ENCODE peak calls at places on chromosome 19, in ten cellular contexts. Q, Y, L, F, V, I, J, T, G and P are unnamed samples.

GRCh38 chr19:32287086-32287485 is 58.3 kb upstream of the ZNF507 start:
- DNase-seq in Q (no peak), Y (no peak), L (no peak), F (no peak), V (no peak), I (peak; percentile 13), J (no peak), T (no peak), G (no peak), P (peak; percentile 58)

GRCh38 chr19:47109541-47110375 is 3.8 kb downstream of the ZC3H4 start:
- DNase-seq in Q (no peak), Y (peak; percentile 57), L (peak; percentile 52), F (no peak), V (peak; percentile 14), I (peak; percentile 56), J (peak; percentile 60), T (no peak), G (no peak), P (peak; percentile 76)

GRCh38 chr19:33627526-33627925 is 5.8 kb downstream of the CHST8 start:
- DNase-seq in Q (no peak), Y (no peak), L (no peak), F (no peak), V (no peak), I (no peak), J (no peak), T (no peak), G (no peak), P (no peak)

GRCh38 chr19:37803250-37803854 is 24.0 kb upstream of the ZNF573 start:
- DNase-seq in Q (no peak), Y (no peak), L (no peak), F (no peak), V (no peak), I (no peak), J (no peak), T (no peak), G (no peak), P (no peak)

GRCh38 chr19:5262721-5263120 is 77.9 kb downstream of the PTPRS start:
- DNase-seq in Q (no peak), Y (no peak), L (no peak), F (no peak), V (no peak), I (no peak), J (no peak), T (no peak), G (no peak), P (no peak)

GRCh38 chr19:6065685-6066365 is 44.5 kb downstream of the RFX2 start:
- DNase-seq in Q (no peak), Y (peak; percentile 72), L (peak; percentile 71), F (peak; percentile 40), V (peak; percentile 76), I (no peak), J (peak; percentile 85), T (no peak), G (no peak), P (no peak)

GRCh38 chr19:18278521-18279265 is 2.7 kb downstream of the JUND start:
- DNase-seq in Q (no peak), Y (no peak), L (peak; percentile 43), F (no peak), V (no peak), I (peak; percentile 41), J (peak; percentile 50), T (no peak), G (no peak), P (peak; percentile 60)

GRCh38 chr19:54190942-54191670 is at the start of gene TSEN34:
- DNase-seq in Q (peak; percentile 91), Y (peak; percentile 97), L (peak; percentile 88), F (peak; percentile 93), V (peak; percentile 92), I (peak; percentile 93), J (peak; percentile 90), T (peak; percentile 59), G (peak; percentile 90), P (peak; percentile 97)

GRCh38 chr19:19040417-19040816 is 7.0 kb downstream of the ARMC6 start:
- DNase-seq in Q (no peak), Y (peak; percentile 69), L (no peak), F (no peak), V (peak; percentile 63), I (no peak), J (peak; percentile 80), T (no peak), G (no peak), P (no peak)

GRCh38 chr19:897442-898039 is 4.3 kb downstream of the RNU6-9 start:
- DNase-seq in Q (no peak), Y (no peak), L (peak; percentile 79), F (no peak), V (no peak), I (no peak), J (no peak), T (no peak), G (peak; percentile 65), P (no peak)

GRCh38 chr19:38701455-38702063 is 42.7 kb downstream of the CAPN12 start:
- DNase-seq in Q (no peak), Y (peak; percentile 81), L (no peak), F (no peak), V (no peak), I (no peak), J (peak; percentile 54), T (no peak), G (no peak), P (no peak)

GRCh38 chr19:19120308-19121156 is 17.7 kb downstream of the TMEM161A start:
- DNase-seq in Q (no peak), Y (peak; percentile 72), L (peak; percentile 99), F (no peak), V (no peak), I (peak; percentile 70), J (peak; percentile 10), T (no peak), G (peak; percentile 81), P (peak; percentile 85)

GRCh38 chr19:49889038-49889686 is 7.5 kb downstream of the IL4I1 start:
- DNase-seq in Q (no peak), Y (no peak), L (no peak), F (no peak), V (no peak), I (no peak), J (no peak), T (no peak), G (no peak), P (no peak)

GRCh38 chr19:12649941-12650340 is 16.6 kb downstream of the MAN2B1 start:
- DNase-seq in Q (no peak), Y (no peak), L (no peak), F (no peak), V (no peak), I (no peak), J (no peak), T (no peak), G (peak; percentile 12), P (no peak)

GRCh38 chr19:10546817-10547216 is 3.1 kb downstream of the ATG4D start:
- DNase-seq in Q (no peak), Y (no peak), L (no peak), F (no peak), V (no peak), I (no peak), J (no peak), T (no peak), G (no peak), P (no peak)
- H3K9me2 ChIP-seq in Q (no peaks in the 10 kb centered on the region), Y (no peaks in the 10 kb centered on the region), L (no peaks in the 10 kb centered on the region), F (no peaks in the 10 kb centered on the region), V (no peaks in the 10 kb centered on the region), I (no peaks in the 10 kb centered on the region), J (no peaks in the 10 kb centered on the region), T (no peaks in the 10 kb centered on the region), G (no peaks in the 10 kb centered on the region), P (no peaks in the 10 kb centered on the region)

GRCh38 chr19:41860419-41861097 is 503 bp downstream of the RPS19 start:
- DNase-seq in Q (peak; percentile 33), Y (no peak), L (no peak), F (no peak), V (no peak), I (peak; percentile 46), J (peak; percentile 56), T (no peak), G (peak; percentile 14), P (peak; percentile 61)
- H3K36me3 ChIP-seq in Q (peaks cover 12% of the 10 kb centered on the region), Y (no peaks in the 10 kb centered on the region), L (peaks cover 48% of the 10 kb centered on the region), F (peaks cover 47% of the 10 kb centered on the region), V (peaks cover 48% of the 10 kb centered on the region), I (peaks cover 53% of the 10 kb centered on the region), J (peaks cover 45% of the 10 kb centered on the region), T (peaks cover 46% of the 10 kb centered on the region), G (peaks cover 50% of the 10 kb centered on the region), P (peaks cover 47% of the 10 kb centered on the region)

DNA sequence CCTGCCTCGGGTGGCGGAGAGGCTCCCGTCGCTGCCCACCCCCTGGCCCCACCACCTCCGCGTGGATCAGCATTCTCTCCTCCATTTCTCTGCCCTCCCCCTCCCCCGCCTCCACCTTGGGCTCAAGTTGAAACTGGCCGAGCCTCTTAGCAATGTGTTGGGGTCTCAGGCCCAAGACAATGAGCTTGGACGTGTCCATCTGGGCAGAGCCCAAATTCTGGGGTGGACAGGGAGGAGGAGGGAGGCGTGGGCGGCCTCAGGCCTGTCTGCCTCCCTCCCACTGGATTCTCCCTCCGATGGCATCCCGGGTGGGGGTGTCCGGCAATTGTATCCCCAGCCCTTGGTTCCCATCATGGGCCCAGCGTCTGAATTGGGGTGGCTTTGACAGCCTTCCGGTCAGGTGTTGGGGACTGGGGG is 1.2 kb downstream of the CELF5 start:
- DNase-seq in Q (no peak), Y (no peak), L (peak; percentile 48), F (no peak), V (no peak), I (no peak), J (no peak), T (no peak), G (peak; percentile 56), P (no peak)
- H3K4me2 ChIP-seq in Q (no peak overlapping the region), Y (no peak overlapping the region), L (peak overlapping the region; percentile 77), F (no peak overlapping the region), V (no peak overlapping the region), I (no peak overlapping the region), J (no peak overlapping the region), T (no peak overlapping the region), G (no peak overlapping the region), P (no peak overlapping the region)

GRCh38 chr19:41399525-41399924 is 1.9 kb downstream of the BCKDHA start:
- DNase-seq in Q (no peak), Y (no peak), L (no peak), F (no peak), V (no peak), I (no peak), J (no peak), T (no peak), G (no peak), P (no peak)

GRCh38 chr19:41398042-41398403 is 405 bp downstream of the BCKDHA start:
- DNase-seq in Q (no peak), Y (no peak), L (no peak), F (no peak), V (no peak), I (no peak), J (peak; percentile 39), T (no peak), G (no peak), P (peak; percentile 63)

GRCh38 chr19:41398603-41399002 is 985 bp downstream of the BCKDHA start:
- DNase-seq in Q (no peak), Y (no peak), L (no peak), F (no peak), V (no peak), I (no peak), J (peak; percentile 18), T (no peak), G (no peak), P (peak; percentile 52)

GRCh38 chr19:41397086-41398041 is at the start of the genes BCKDHA and EXOSC5:
- DNase-seq in Q (peak; percentile 100), Y (peak; percentile 100), L (peak; percentile 100), F (peak; percentile 99), V (peak; percentile 98), I (peak; percentile 100), J (peak; percentile 100), T (peak; percentile 100), G (peak; percentile 97), P (peak; percentile 100)

DNA sequence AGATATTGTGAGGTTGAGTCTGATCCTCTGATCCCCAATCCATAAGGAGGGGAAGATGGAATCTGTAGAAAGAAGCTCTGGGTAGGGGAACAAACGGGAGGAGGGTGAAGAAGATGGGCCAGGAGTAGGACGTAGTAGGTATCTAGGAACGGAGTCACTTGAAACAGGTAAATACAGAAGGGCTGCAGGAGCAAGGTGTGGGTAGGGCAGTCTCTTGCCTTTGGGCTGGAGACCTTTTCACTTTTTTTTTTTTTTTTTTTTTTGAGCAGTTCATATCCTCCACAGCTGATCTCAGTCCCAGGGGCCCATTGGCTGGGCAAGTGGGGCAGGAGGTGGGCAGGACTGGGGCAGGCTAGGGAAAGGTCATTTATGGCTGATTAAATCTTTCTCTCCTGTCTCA is 1.5 kb downstream of the BCKDHA start:
- DNase-seq in Q (no peak), Y (no peak), L (no peak), F (no peak), V (no peak), I (no peak), J (no peak), T (no peak), G (no peak), P (no peak)
- H3K9me2 ChIP-seq in Q (no peaks in the 10 kb centered on the region), Y (no peaks in the 10 kb centered on the region), L (no peaks in the 10 kb centered on the region), F (no peaks in the 10 kb centered on the region), V (no peaks in the 10 kb centered on the region), I (no peaks in the 10 kb centered on the region), J (no peaks in the 10 kb centered on the region), T (no peaks in the 10 kb centered on the region), G (no peaks in the 10 kb centered on the region), P (no peaks in the 10 kb centered on the region)